ENCODE peak calls at places on chromosomes 16 and 17, in ten cellular contexts. One of them, this sample, is unnamed.

GRCh38 chr16:3999890-4000325 is 116.3 kb downstream of the ADCY9 start:
- DNase-seq in breast epithelium: no peak
- DNase-seq in upper lobe of right lung: no peak
- DNase-seq in GM10248: no peak
- DNase-seq in adrenal gland: no peak
- DNase-seq in suprapubic skin: no peak
- DNase-seq in hepatocyte: no peak
- DNase-seq in HFFc6: no peak
- DNase-seq in HepG2: no peak
- DNase-seq in Peyer's patch: no peak
- DNase-seq in this sample: no peak

GRCh38 chr17:81187120-81187519 is 21.1 kb upstream of the AATK start:
- DNase-seq in breast epithelium: no peak
- DNase-seq in upper lobe of right lung: no peak
- DNase-seq in GM10248: no peak
- DNase-seq in adrenal gland: no peak
- DNase-seq in suprapubic skin: no peak
- DNase-seq in hepatocyte: no peak
- DNase-seq in HFFc6: no peak
- DNase-seq in HepG2: no peak
- DNase-seq in Peyer's patch: no peak
- DNase-seq in this sample: no peak

GRCh38 chr17:74123350-74123749 is 80.1 kb upstream of the RPL38 start:
- DNase-seq in breast epithelium: no peak
- DNase-seq in upper lobe of right lung: peak; percentile 6
- DNase-seq in GM10248: no peak
- DNase-seq in adrenal gland: no peak
- DNase-seq in suprapubic skin: no peak
- DNase-seq in hepatocyte: no peak
- DNase-seq in HFFc6: peak; percentile 31
- DNase-seq in HepG2: no peak
- DNase-seq in Peyer's patch: no peak
- DNase-seq in this sample: no peak

GRCh38 chr17:27956601-27957445 is 63.7 kb upstream of the LYRM9 start:
- DNase-seq in breast epithelium: no peak
- DNase-seq in upper lobe of right lung: no peak
- DNase-seq in GM10248: no peak
- DNase-seq in adrenal gland: no peak
- DNase-seq in suprapubic skin: no peak
- DNase-seq in hepatocyte: peak; percentile 19
- DNase-seq in HFFc6: no peak
- DNase-seq in HepG2: no peak
- DNase-seq in Peyer's patch: no peak
- DNase-seq in this sample: no peak

GRCh38 chr16:24170407-24170806 is 85.7 kb upstream of the CACNG3 start:
- DNase-seq in breast epithelium: no peak
- DNase-seq in upper lobe of right lung: no peak
- DNase-seq in GM10248: no peak
- DNase-seq in adrenal gland: no peak
- DNase-seq in suprapubic skin: no peak
- DNase-seq in hepatocyte: no peak
- DNase-seq in HFFc6: no peak
- DNase-seq in HepG2: no peak
- DNase-seq in Peyer's patch: no peak
- DNase-seq in this sample: no peak

GRCh38 chr16:50520451-50521245 is 27.5 kb upstream of the NKD1 start:
- DNase-seq in breast epithelium: no peak
- DNase-seq in upper lobe of right lung: no peak
- DNase-seq in GM10248: no peak
- DNase-seq in adrenal gland: peak; percentile 9
- DNase-seq in suprapubic skin: no peak
- DNase-seq in hepatocyte: no peak
- DNase-seq in HFFc6: no peak
- DNase-seq in HepG2: peak; percentile 99
- DNase-seq in Peyer's patch: no peak
- DNase-seq in this sample: no peak

GRCh38 chr16:56294599-56294998 is 103.3 kb downstream of the GNAO1 start:
- DNase-seq in breast epithelium: no peak
- DNase-seq in upper lobe of right lung: no peak
- DNase-seq in GM10248: no peak
- DNase-seq in adrenal gland: no peak
- DNase-seq in suprapubic skin: no peak
- DNase-seq in hepatocyte: no peak
- DNase-seq in HFFc6: peak; percentile 41
- DNase-seq in HepG2: no peak
- DNase-seq in Peyer's patch: no peak
- DNase-seq in this sample: no peak

GRCh38 chr17:75082683-75083082 is 5.1 kb upstream of the SLC16A5 start:
- DNase-seq in breast epithelium: no peak
- DNase-seq in upper lobe of right lung: no peak
- DNase-seq in GM10248: no peak
- DNase-seq in adrenal gland: no peak
- DNase-seq in suprapubic skin: no peak
- DNase-seq in hepatocyte: no peak
- DNase-seq in HFFc6: no peak
- DNase-seq in HepG2: no peak
- DNase-seq in Peyer's patch: no peak
- DNase-seq in this sample: no peak

GRCh38 chr17:67629963-67630320 is 87.8 kb upstream of the NOL11 start:
- DNase-seq in breast epithelium: no peak
- DNase-seq in upper lobe of right lung: no peak
- DNase-seq in GM10248: peak; percentile 43
- DNase-seq in adrenal gland: no peak
- DNase-seq in suprapubic skin: no peak
- DNase-seq in hepatocyte: no peak
- DNase-seq in HFFc6: peak; percentile 55
- DNase-seq in HepG2: peak; percentile 24
- DNase-seq in Peyer's patch: no peak
- DNase-seq in this sample: no peak

GRCh38 chr17:67625971-67626370 is 91.8 kb upstream of the NOL11 start:
- DNase-seq in breast epithelium: no peak
- DNase-seq in upper lobe of right lung: no peak
- DNase-seq in GM10248: no peak
- DNase-seq in adrenal gland: no peak
- DNase-seq in suprapubic skin: no peak
- DNase-seq in hepatocyte: no peak
- DNase-seq in HFFc6: no peak
- DNase-seq in HepG2: no peak
- DNase-seq in Peyer's patch: no peak
- DNase-seq in this sample: no peak

GRCh38 chr17:67623767-67624166 is 94.0 kb upstream of the NOL11 start:
- DNase-seq in breast epithelium: no peak
- DNase-seq in upper lobe of right lung: no peak
- DNase-seq in GM10248: no peak
- DNase-seq in adrenal gland: no peak
- DNase-seq in suprapubic skin: no peak
- DNase-seq in hepatocyte: no peak
- DNase-seq in HFFc6: no peak
- DNase-seq in HepG2: no peak
- DNase-seq in Peyer's patch: no peak
- DNase-seq in this sample: no peak

GRCh38 chr17:67624886-67625656 is 92.7 kb upstream of the NOL11 start:
- DNase-seq in breast epithelium: no peak
- DNase-seq in upper lobe of right lung: no peak
- DNase-seq in GM10248: no peak
- DNase-seq in adrenal gland: no peak
- DNase-seq in suprapubic skin: no peak
- DNase-seq in hepatocyte: no peak
- DNase-seq in HFFc6: no peak
- DNase-seq in HepG2: no peak
- DNase-seq in Peyer's patch: no peak
- DNase-seq in this sample: no peak

DNA sequence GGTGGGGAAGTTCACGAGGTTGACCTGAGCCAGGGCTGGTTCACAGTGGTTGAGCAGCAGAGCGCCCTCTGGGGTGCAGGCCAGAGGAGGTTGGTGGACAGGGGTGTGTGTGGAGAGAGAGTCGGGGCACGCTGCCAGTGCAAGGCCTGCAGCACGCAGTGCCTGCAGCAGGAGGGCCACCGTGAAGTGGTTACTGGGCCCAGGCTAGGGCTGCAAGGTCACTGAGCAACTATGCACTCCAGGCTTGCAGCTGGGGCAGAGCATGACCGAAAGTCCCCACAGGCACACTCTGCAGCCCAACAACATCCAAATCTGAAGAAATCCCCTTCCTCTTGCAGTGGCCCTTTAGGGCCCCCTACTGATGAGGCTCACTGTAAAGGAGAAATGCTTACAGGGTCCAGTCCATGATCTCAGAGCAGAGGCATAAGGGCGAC is 89.1 kb upstream of the NOL11 start:
- DNase-seq in breast epithelium: no peak
- DNase-seq in upper lobe of right lung: peak; percentile 71
- DNase-seq in GM10248: peak; percentile 66
- DNase-seq in adrenal gland: no peak
- DNase-seq in suprapubic skin: no peak
- DNase-seq in hepatocyte: no peak
- DNase-seq in HFFc6: no peak
- DNase-seq in HepG2: peak; percentile 70
- DNase-seq in Peyer's patch: no peak
- DNase-seq in this sample: no peak
- TF ChIP-seq CTCF in breast epithelium: no peak
- TF ChIP-seq CTCF in upper lobe of right lung: no peak
- TF ChIP-seq CTCF in GM10248: peak; percentile 61
- TF ChIP-seq CTCF in adrenal gland: peak; percentile 22
- TF ChIP-seq CTCF in suprapubic skin: no peak
- TF ChIP-seq CTCF in hepatocyte: no peak
- TF ChIP-seq CTCF in HFFc6: peak; percentile 38
- TF ChIP-seq CTCF in HepG2: peak; percentile 84
- TF ChIP-seq CTCF in Peyer's patch: no peak
- TF ChIP-seq CTCF in this sample: no peak

DNA sequence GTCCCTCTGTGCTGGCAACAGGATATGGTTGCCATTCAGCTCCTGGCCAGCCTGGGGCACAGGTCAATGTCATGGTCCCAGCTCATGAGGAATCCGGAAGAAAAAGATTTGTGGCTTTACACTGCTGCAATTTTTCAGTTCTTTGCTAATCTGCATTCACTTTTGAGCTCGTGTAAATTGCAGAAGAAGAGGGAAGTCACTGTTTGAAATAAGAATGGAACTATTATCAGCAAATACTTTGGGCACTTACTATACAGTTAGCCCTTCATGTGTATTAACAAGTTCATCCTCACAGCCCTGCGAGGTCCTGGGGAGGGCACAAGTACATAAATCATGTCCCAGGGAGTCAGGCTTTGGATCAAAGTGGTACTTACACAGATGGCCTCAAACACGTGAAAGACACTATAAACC is 14.1 kb downstream of the SLC47A2 start:
- DNase-seq in breast epithelium: no peak
- DNase-seq in upper lobe of right lung: no peak
- DNase-seq in GM10248: no peak
- DNase-seq in adrenal gland: peak; percentile 52
- DNase-seq in suprapubic skin: no peak
- DNase-seq in hepatocyte: no peak
- DNase-seq in HFFc6: no peak
- DNase-seq in HepG2: peak; percentile 71
- DNase-seq in Peyer's patch: no peak
- DNase-seq in this sample: no peak
- TF ChIP-seq CTCF in breast epithelium: no peak
- TF ChIP-seq CTCF in upper lobe of right lung: no peak
- TF ChIP-seq CTCF in GM10248: no peak
- TF ChIP-seq CTCF in adrenal gland: no peak
- TF ChIP-seq CTCF in suprapubic skin: no peak
- TF ChIP-seq CTCF in hepatocyte: no peak
- TF ChIP-seq CTCF in HFFc6: no peak
- TF ChIP-seq CTCF in HepG2: no peak
- TF ChIP-seq CTCF in Peyer's patch: no peak
- TF ChIP-seq CTCF in this sample: no peak

GRCh38 chr17:44555056-44555455 is 2.2 kb upstream of the FZD2 start:
- DNase-seq in breast epithelium: no peak
- DNase-seq in upper lobe of right lung: no peak
- DNase-seq in GM10248: no peak
- DNase-seq in adrenal gland: no peak
- DNase-seq in suprapubic skin: no peak
- DNase-seq in hepatocyte: no peak
- DNase-seq in HFFc6: no peak
- DNase-seq in HepG2: no peak
- DNase-seq in Peyer's patch: no peak
- DNase-seq in this sample: no peak

GRCh38 chr17:44556854-44557606 is at the start of gene FZD2:
- DNase-seq in breast epithelium: peak; percentile 63
- DNase-seq in upper lobe of right lung: peak; percentile 83
- DNase-seq in GM10248: peak; percentile 90
- DNase-seq in adrenal gland: peak; percentile 91
- DNase-seq in suprapubic skin: peak; percentile 78
- DNase-seq in hepatocyte: peak; percentile 94
- DNase-seq in HFFc6: peak; percentile 99
- DNase-seq in HepG2: peak; percentile 58
- DNase-seq in Peyer's patch: peak; percentile 62
- DNase-seq in this sample: peak; percentile 88

GRCh38 chr17:44558349-44559287 is 1.3 kb downstream of the FZD2 start:
- DNase-seq in breast epithelium: no peak
- DNase-seq in upper lobe of right lung: no peak
- DNase-seq in GM10248: no peak
- DNase-seq in adrenal gland: no peak
- DNase-seq in suprapubic skin: no peak
- DNase-seq in hepatocyte: no peak
- DNase-seq in HFFc6: peak; percentile 32
- DNase-seq in HepG2: no peak
- DNase-seq in Peyer's patch: no peak
- DNase-seq in this sample: peak; percentile 17

GRCh38 chr17:44557653-44558285 is 485 bp downstream of the FZD2 start:
- DNase-seq in breast epithelium: no peak
- DNase-seq in upper lobe of right lung: peak; percentile 72
- DNase-seq in GM10248: no peak
- DNase-seq in adrenal gland: no peak
- DNase-seq in suprapubic skin: peak; percentile 64
- DNase-seq in hepatocyte: peak; percentile 68
- DNase-seq in HFFc6: peak; percentile 50
- DNase-seq in HepG2: no peak
- DNase-seq in Peyer's patch: no peak
- DNase-seq in this sample: peak; percentile 38

GRCh38 chr17:44556114-44556853 is 1.0 kb upstream of the FZD2 start:
- DNase-seq in breast epithelium: no peak
- DNase-seq in upper lobe of right lung: no peak
- DNase-seq in GM10248: peak; percentile 78
- DNase-seq in adrenal gland: peak; percentile 56
- DNase-seq in suprapubic skin: no peak
- DNase-seq in hepatocyte: peak; percentile 68
- DNase-seq in HFFc6: no peak
- DNase-seq in HepG2: peak; percentile 15
- DNase-seq in Peyer's patch: no peak
- DNase-seq in this sample: peak; percentile 34
- TF ChIP-seq CTCF in breast epithelium: no peak
- TF ChIP-seq CTCF in upper lobe of right lung: no peak
- TF ChIP-seq CTCF in GM10248: no peak
- TF ChIP-seq CTCF in adrenal gland: no peak
- TF ChIP-seq CTCF in suprapubic skin: no peak
- TF ChIP-seq CTCF in hepatocyte: no peak
- TF ChIP-seq CTCF in HFFc6: no peak
- TF ChIP-seq CTCF in HepG2: no peak
- TF ChIP-seq CTCF in Peyer's patch: no peak
- TF ChIP-seq CTCF in this sample: no peak

DNA sequence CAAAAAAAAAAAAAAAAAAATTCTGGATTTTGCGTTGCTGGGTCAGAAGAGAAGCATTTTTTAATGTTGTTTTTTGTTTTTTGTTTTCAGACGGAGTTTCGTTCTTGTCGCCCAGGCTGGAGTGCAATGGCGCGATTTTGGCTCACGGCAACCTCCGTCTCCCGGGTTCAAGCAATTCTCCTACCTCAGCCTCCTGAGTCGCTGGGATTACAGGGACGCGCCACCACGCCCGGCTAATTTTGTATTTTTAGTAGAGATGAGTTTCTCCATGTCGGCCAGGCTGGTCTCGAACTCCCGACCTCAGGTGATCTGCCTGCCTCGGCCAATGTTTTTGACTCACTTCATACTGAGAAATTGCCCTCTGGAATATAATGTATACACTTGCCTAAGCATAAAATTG is 11.0 kb upstream of the PAFAH1B1 start:
- DNase-seq in breast epithelium: no peak
- DNase-seq in upper lobe of right lung: no peak
- DNase-seq in GM10248: no peak
- DNase-seq in adrenal gland: peak; percentile 31
- DNase-seq in suprapubic skin: no peak
- DNase-seq in hepatocyte: no peak
- DNase-seq in HFFc6: no peak
- DNase-seq in HepG2: no peak
- DNase-seq in Peyer's patch: no peak
- DNase-seq in this sample: no peak
- TF ChIP-seq CTCF in breast epithelium: no peak
- TF ChIP-seq CTCF in upper lobe of right lung: no peak
- TF ChIP-seq CTCF in GM10248: no peak
- TF ChIP-seq CTCF in adrenal gland: no peak
- TF ChIP-seq CTCF in suprapubic skin: no peak
- TF ChIP-seq CTCF in hepatocyte: no peak
- TF ChIP-seq CTCF in HFFc6: no peak
- TF ChIP-seq CTCF in HepG2: no peak
- TF ChIP-seq CTCF in Peyer's patch: no peak
- TF ChIP-seq CTCF in this sample: no peak

This sample was measured in uterus.